ENCODE peak calls at places on chromosomes 4 and X, in five cellular contexts. N is breast epithelium, X is coronary artery, Z is body of pancreas, O is lung. Q is an unnamed sample.

GRCh38 chrX:150365953-150366911 is 3.1 kb downstream of the MAMLD1 start:
- DNase-seq in N (peak; percentile 49), O (peak; percentile 31), Z (peak; percentile 57), X (peak; percentile 80), Q (no peak)

GRCh38 chr4:138494931-138495330 is 252.8 kb upstream of the SLC7A11 start:
- DNase-seq in N (no peak), Z (no peak), X (no peak), O (no peak), Q (no peak)

GRCh38 chr4:11640584-11640983 is 211.9 kb upstream of the HS3ST1 start:
- DNase-seq in N (no peak), O (no peak), Z (no peak), X (no peak), Q (no peak)

GRCh38 chr4:166290426-166290825 is 417.4 kb downstream of the TLL1 start:
- DNase-seq in Z (no peak), N (no peak), O (no peak), X (no peak), Q (no peak)

GRCh38 chr4:75973770-75974169 is 17.0 kb downstream of the SDAD1 start:
- DNase-seq in Z (no peak), N (no peak), X (no peak), O (no peak), Q (no peak)

GRCh38 chr4:88613417-88613875 is 21.2 kb downstream of the HERC3 start:
- DNase-seq in N (no peak), X (no peak), Z (peak; percentile 16), O (no peak), Q (peak; percentile 18)

GRCh38 chr4:100348472-100348871 is 158.2 kb upstream of the DDIT4L start:
- DNase-seq in N (no peak), O (no peak), Z (no peak), X (no peak), Q (no peak)

GRCh38 chr4:42654606-42655005 is 2.3 kb downstream of the ATP8A1 start:
- DNase-seq in X (no peak), N (no peak), Z (peak; percentile 46), O (peak; percentile 69), Q (no peak)

GRCh38 chr4:168634276-168634802 is 137.5 kb downstream of the PALLD start:
- DNase-seq in Z (no peak), N (no peak), X (no peak), O (no peak), Q (no peak)

GRCh38 chrX:48896611-48897011 is 957 bp downstream of the TIMM17B start:
- DNase-seq in O (no peak), X (no peak), N (no peak), Z (no peak), Q (no peak)

GRCh38 chr4:145301386-145302080 is 121.1 kb upstream of the OTUD4 start:
- DNase-seq in N (no peak), O (no peak), Z (no peak), X (no peak), Q (no peak)
- H3K27ac ChIP-seq in N (no peak overlapping the region), O (no peak overlapping the region), Z (no peak overlapping the region), X (no peak overlapping the region), Q (no peak overlapping the region)

GRCh38 chr4:2393353-2394270 is 24.8 kb downstream of the ZFYVE28 start:
- DNase-seq in X (no peak), N (no peak), O (no peak), Z (peak; percentile 63), Q (no peak)

GRCh38 chr4:2390146-2390545 is 28.3 kb downstream of the ZFYVE28 start:
- DNase-seq in N (no peak), O (no peak), X (no peak), Z (no peak), Q (no peak)

GRCh38 chr4:2389691-2390090 is 28.8 kb downstream of the ZFYVE28 start:
- DNase-seq in O (no peak), X (no peak), Z (no peak), N (no peak), Q (no peak)

GRCh38 chr4:2388430-2389182 is 29.8 kb downstream of the ZFYVE28 start:
- DNase-seq in N (no peak), X (no peak), O (no peak), Z (no peak), Q (no peak)

DNA sequence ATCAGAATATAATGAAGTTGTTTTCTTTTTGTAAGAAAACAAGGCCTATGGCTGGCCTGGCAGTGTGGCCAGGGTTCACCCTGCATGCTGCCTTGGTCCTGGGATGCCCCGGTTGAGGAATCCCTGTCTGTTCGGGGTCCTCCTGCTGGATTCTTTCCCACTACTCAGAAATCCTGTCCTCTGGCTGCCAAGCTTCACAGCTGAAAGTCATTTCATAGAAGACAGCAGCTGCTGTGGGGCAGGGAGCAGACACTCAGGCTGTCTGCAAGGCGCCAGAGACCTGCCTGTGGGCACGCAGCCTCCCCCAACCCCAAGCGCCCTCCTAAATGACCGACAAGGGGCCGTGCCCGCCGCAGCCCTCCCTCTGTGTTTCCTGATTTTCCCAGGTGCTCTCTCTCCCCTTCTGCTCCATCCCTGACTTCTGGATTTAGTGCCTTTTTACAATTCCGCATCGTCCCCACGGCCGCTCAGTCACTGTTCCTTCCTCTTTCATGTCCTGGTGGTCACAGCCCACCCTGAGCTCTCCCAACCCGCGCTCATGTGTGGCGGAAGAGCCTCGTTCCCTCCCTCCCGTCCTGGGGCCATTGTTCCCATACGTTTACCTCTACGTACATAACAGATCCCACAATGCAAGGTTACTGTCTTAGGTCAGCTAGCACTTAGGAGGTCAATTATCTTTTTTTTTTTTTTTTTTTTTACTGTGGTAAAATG is 27.5 kb downstream of the ZFYVE28 start:
- DNase-seq in N (no peak), Z (no peak), X (no peak), O (no peak), Q (no peak)
- H3K4me3 ChIP-seq in N (no peak overlapping the region), Z (no peak overlapping the region), X (no peak overlapping the region), O (no peak overlapping the region), Q (no peak overlapping the region)

DNA sequence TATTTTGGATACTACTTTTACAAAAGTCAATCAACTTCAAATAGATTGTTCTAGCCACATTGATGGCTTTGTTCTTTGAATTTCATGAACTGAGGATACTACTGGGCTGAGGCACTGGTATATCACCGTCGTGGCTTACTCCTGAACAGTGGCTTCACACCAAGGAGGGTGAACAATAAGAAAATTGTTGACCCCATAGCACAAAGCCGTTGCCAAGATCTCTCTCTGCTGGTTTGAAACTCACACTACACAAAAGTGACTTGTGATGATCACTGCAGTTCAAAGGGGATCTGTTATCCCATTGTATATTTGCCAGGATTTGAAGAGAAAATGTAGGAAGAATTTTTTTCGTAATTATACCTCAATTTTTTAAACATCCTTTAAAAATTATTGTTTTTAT is 119.6 kb downstream of the PDLIM5 start:
- DNase-seq in N (no peak), Z (no peak), X (no peak), O (no peak), Q (no peak)
- H3K27ac ChIP-seq in N (no peak overlapping the region), Z (no peak overlapping the region), X (no peak overlapping the region), O (no peak overlapping the region), Q (no peak overlapping the region)

DNA sequence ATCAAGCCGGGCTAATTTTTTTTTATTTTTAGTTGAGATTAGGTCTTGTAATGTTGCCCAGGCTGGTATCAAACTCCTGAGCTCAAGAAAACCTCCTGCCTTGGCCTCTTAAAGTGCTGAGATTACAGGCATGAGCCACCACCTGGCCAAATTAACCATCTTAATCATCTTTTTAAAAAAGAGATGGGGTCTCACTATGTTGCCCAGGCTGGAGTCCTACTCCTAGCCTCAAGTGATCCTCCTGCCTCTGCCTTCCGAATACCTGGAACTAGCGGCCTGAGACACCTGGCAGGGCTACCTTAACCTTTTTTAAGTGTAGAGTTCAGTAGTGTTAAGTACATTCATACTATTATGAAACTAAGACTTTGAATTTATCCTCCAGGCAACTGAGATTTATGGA is 1.7 kb upstream of the RPS3A start:
- DNase-seq in O (no peak), Z (no peak), N (no peak), X (no peak), Q (no peak)
- H3K4me3 ChIP-seq in O (no peak overlapping the region), Z (no peak overlapping the region), N (no peak overlapping the region), X (no peak overlapping the region), Q (no peak overlapping the region)

GRCh38 chr4:119026662-119027444 is 108.8 kb upstream of the MYOZ2 start:
- DNase-seq in O (no peak), Z (no peak), N (no peak), X (peak; percentile 73), Q (no peak)
- H3K27ac ChIP-seq in O (peak overlapping the region; percentile 76), Z (peak overlapping the region; percentile 34), N (peak overlapping the region; percentile 84), X (peak overlapping the region; percentile 92), Q (no peak overlapping the region)

GRCh38 chr4:47597696-47598095 is 112.6 kb downstream of the ATP10D start:
- DNase-seq in X (no peak), O (no peak), Z (no peak), N (no peak), Q (no peak)
- H3K4me3 ChIP-seq in X (no peak overlapping the region), O (no peak overlapping the region), Z (no peak overlapping the region), N (no peak overlapping the region), Q (no peak overlapping the region)

GRCh38 chr4:84887824-84888223 is 78.7 kb downstream of the WDFY3 start:
- DNase-seq in X (no peak), N (no peak), O (no peak), Z (no peak), Q (no peak)
- H3K27ac ChIP-seq in X (no peak overlapping the region), N (no peak overlapping the region), O (no peak overlapping the region), Z (no peak overlapping the region), Q (no peak overlapping the region)

DNA sequence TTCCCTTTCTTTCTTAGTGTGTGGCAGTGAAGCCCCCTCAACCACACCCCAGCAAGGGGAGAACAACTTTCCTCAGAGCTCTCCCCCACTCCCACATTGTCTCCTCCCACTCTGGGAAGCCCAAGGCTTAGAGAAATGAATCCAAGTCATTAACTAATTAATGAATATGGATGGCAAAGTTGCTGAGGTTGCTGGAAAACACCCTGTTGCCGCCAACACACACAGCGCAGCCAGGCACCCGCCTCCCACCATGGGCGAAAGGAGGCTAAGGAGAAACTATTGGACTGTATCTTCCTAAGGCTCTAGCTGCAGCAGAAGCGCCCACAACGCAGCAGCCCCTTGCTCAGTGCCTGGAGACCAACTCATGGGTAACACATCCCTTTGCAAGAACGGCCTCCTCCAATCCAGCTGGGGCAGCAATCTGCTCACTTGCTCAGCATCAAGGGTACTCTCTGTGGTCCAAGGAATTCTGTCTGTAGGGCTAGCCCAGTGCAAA is 34.2 kb downstream of the TSC22D3 start:
- DNase-seq in N (no peak), O (no peak), Z (no peak), X (no peak), Q (peak; percentile 22)
- H3K4me3 ChIP-seq in N (peak overlapping the region; percentile 53), O (no peak overlapping the region), Z (no peak overlapping the region), X (peak overlapping the region; percentile 42), Q (peak overlapping the region; percentile 29)

DNA sequence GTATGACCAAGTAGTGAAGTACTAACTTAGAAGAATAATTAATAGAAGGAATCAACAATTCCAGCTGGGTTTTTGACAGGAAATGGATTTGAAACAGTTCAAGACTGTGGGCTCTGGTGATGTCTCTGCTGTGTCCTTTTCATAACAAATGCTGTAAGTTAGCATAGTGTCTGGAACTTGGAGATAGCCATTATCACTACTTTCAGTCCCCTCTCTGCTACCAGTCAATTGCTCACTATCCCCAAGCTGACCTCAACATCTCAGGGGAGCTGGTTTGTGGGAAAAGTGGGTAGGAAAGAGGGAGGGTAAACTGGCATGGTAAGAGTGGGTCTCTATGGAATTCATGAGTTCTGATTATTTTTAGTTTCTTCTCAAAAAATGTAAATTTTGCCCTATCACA is 231.4 kb upstream of the MID1 start:
- DNase-seq in N (no peak), X (no peak), O (no peak), Z (no peak), Q (no peak)
- H3K27ac ChIP-seq in N (no peak overlapping the region), X (peak overlapping the region; percentile 23), O (no peak overlapping the region), Z (no peak overlapping the region), Q (no peak overlapping the region)

Q was measured in CD8-positive, alpha-beta T cell.